ENCODE peak calls at places on chromosomes 5 and 9, in six cellular contexts. M is HCT116, C is IMR-90, U is kidney, V is endodermal cell, O is fibroblast of lung. Z is an unnamed sample.

GRCh38 chr9:127521919-127522304 is 70.6 kb downstream of the LRSAM1 start:
- DNase-seq in M (no peak), C (no peak), U (peak; percentile 93), V (no peak), O (no peak), Z (no peak)

GRCh38 chr5:102691434-102691833 is 63.7 kb upstream of the PAM start:
- DNase-seq in M (no peak), C (no peak), U (no peak), V (no peak), O (peak; percentile 24), Z (no peak)

GRCh38 chr5:150641006-150641570 is 628 bp downstream of the SYNPO start:
- DNase-seq in M (no peak), C (peak; percentile 77), U (peak; percentile 88), V (no peak), O (peak; percentile 49), Z (no peak)

GRCh38 chr5:147573171-147573570 is 63.3 kb upstream of the DPYSL3 start:
- DNase-seq in M (no peak), C (no peak), U (no peak), V (no peak), O (no peak), Z (no peak)

GRCh38 chr5:141437208-141437607 is 6.9 kb downstream of the PCDHGA12 start:
- DNase-seq in M (no peak), C (peak; percentile 52), U (no peak), V (no peak), O (no peak), Z (no peak)

GRCh38 chr9:107922246-107922645 is 432.7 kb upstream of the KLF4 start:
- DNase-seq in M (no peak), C (no peak), U (no peak), V (no peak), O (peak; percentile 49), Z (no peak)

GRCh38 chr5:112034614-112035013 is 277.6 kb upstream of the NREP start:
- DNase-seq in M (no peak), C (peak; percentile 3), U (no peak), V (no peak), O (peak; percentile 24), Z (no peak)

GRCh38 chr5:121086671-121087070 is 622.6 kb downstream of the PRR16 start:
- DNase-seq in M (no peak), C (no peak), U (no peak), V (no peak), O (no peak), Z (no peak)

GRCh38 chr5:72268753-72269410 is 51.2 kb downstream of the MRPS27 start:
- DNase-seq in M (peak; percentile 44), C (peak; percentile 43), U (no peak), V (peak; percentile 80), O (peak; percentile 48), Z (peak; percentile 62)

GRCh38 chr9:92728831-92729734 is 35.5 kb downstream of the BICD2 start:
- DNase-seq in M (no peak), C (peak; percentile 20), U (peak; percentile 62), V (peak; percentile 67), O (no peak), Z (no peak)

GRCh38 chr9:92377904-92378303 is 26.5 kb downstream of the OGN start:
- DNase-seq in M (no peak), C (peak; percentile 16), U (no peak), V (peak; percentile 46), O (no peak), Z (no peak)

GRCh38 chr5:56291058-56291404 is 57.9 kb upstream of the ANKRD55 start:
- DNase-seq in M (no peak), C (no peak), U (no peak), V (no peak), O (no peak), Z (no peak)

GRCh38 chr5:132065951-132066701 is 5.7 kb downstream of the IL3 start:
- DNase-seq in M (no peak), C (no peak), U (peak; percentile 64), V (no peak), O (no peak), Z (no peak)

GRCh38 chr9:69573666-69574456 is 98.3 kb downstream of the APBA1 start:
- DNase-seq in M (no peak), C (peak; percentile 62), U (no peak), V (no peak), O (peak; percentile 35), Z (no peak)

GRCh38 chr5:178434016-178434761 is 156.0 kb downstream of the COL23A1 start:
- DNase-seq in M (no peak), C (no peak), U (no peak), V (peak; percentile 28), O (no peak), Z (no peak)

GRCh38 chr5:35855221-35855620 is 1.5 kb upstream of the IL7R start:
- DNase-seq in M (no peak), C (no peak), U (no peak), V (no peak), O (no peak), Z (no peak)

GRCh38 chr9:75858497-75859092 is 31.9 kb upstream of the PCSK5 start:
- DNase-seq in M (no peak), C (no peak), U (no peak), V (no peak), O (no peak), Z (no peak)

GRCh38 chr5:80346055-80346454 is 26.3 kb downstream of the SPZ1 start:
- DNase-seq in M (peak; percentile 48), C (no peak), U (no peak), V (peak; percentile 79), O (peak; percentile 5), Z (no peak)

GRCh38 chr9:8762676-8763075 is 963.1 kb upstream of the DMAC1 start:
- DNase-seq in M (no peak), C (no peak), U (no peak), V (peak; percentile 81), O (no peak), Z (peak; percentile 43)
- TF ChIP-seq CTCF in M (no peak), C (no peak), U (peak; percentile 12), V (peak; percentile 57), O (no peak), Z (no peak)

GRCh38 chr5:40743771-40744170 is 12.0 kb downstream of the TTC33 start:
- DNase-seq in M (no peak), C (no peak), U (no peak), V (no peak), O (no peak), Z (no peak)

DNA sequence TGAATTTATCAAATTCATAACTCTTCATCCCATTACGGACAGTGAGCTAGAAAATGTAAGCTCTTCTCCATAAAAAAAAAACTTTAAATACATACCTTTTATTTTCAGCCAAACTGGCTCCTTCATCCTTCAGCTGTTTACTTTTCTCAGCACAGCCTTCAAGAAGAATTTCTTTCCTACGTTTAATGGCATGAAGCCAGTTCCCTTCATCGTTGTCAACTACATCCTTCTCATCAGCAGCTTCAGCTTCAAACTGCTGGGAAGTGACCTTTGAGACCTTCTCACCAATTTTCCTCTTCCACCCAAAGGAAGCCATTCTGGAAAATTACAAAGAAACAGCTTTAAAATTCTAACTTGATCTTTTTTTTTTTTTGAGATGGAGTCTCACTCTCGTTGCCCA is 9.1 kb downstream of the TTC33 start:
- DNase-seq in M (no peak), C (peak; percentile 32), U (no peak), V (no peak), O (peak; percentile 34), Z (no peak)
- H3K27ac ChIP-seq in M (no peak overlapping the region), C (no peak overlapping the region), U (no peak overlapping the region), V (no peak overlapping the region), O (no peak overlapping the region), Z (no peak overlapping the region)

DNA sequence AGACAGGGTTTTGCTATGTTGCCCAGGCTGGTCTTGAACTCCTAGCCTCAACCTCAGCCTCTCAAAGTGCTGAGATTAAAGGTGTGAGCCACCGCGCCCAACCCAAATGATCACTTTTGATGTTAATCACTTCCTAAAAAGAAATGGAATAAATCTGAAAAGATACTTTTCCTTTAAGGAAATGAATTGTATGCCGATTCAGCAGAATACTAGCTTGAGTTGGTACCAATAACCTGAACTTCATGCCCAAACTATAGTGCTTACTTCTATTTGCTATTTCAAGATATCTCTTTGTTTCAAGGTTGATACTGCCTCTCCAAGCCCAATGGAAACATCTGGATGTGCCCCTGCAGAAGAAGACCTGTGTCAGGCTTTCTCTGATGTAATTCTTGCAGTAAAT is 4.0 kb downstream of the CCNB1 start:
- DNase-seq in M (no peak), C (no peak), U (no peak), V (no peak), O (no peak), Z (no peak)
- H3K9ac ChIP-seq in M (no peak overlapping the region), C (no peak overlapping the region), U (no peak overlapping the region), V (no peak overlapping the region), O (no peak overlapping the region), Z (no peak overlapping the region)

DNA sequence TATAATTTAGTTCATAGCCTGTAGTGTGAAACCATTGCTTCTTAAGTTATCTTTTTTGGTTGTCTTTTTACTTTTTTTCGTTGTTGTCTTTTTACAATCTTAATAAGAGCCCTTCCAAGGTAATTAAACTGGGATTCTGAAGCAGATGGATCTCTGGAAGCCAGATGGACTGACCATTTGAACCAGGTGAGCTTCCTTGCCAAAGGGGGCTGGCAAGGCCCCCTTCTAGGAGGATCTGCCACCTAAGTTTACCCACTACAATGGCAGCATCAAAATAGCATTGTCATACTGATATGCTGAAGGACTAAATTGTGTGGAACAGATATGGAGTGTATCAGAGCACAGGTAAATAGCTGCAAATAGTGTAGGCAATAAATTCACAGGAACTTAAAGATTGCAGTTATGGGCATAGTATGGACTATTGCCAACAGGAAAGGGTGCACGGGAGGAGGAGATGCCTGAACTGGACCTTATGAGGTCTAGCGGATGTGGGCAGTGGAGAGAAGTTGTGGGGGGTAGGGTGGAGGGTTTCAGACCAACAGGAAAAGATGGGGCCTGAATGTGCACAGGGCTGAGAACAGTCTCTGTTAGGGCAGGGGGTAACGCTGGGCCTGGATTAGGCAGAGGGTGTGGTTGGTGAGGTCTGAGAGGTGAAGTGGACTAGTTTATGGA is 61.5 kb upstream of the CTXN3 start:
- DNase-seq in M (no peak), C (no peak), U (no peak), V (no peak), O (no peak), Z (no peak)
- TF ChIP-seq CTCF in M (no peak), C (no peak), U (no peak), V (no peak), O (no peak), Z (no peak)